ENCODE peak calls at places on chromosomes 5 and 9, in five cellular contexts. K is EH; C is stimulated activated CD4-positive, alpha-beta T cell treated with anti-CD3 and anti-CD28 coated beads, Interleukin-12 subunit alpha, Interleukin-12 subunit beta, amount 100 ng/mL, for 4 hours; F is ecto neural progenitor cell; X is heart left ventricle. U is an unnamed sample.

GRCh38 chr9:78574354-78575036 is 277.6 kb downstream of the PSAT1 start:
- DNase-seq in F (no peak), C (no peak), K (peak), X (no peak), U (no peak)

GRCh38 chr5:135079282-135079681 is 45.3 kb upstream of the PITX1 start:
- DNase-seq in X (no peak), C (no peak), F (no peak), K (no peak), U (no peak)

GRCh38 chr5:31626156-31626555 is 12.8 kb upstream of the PDZD2 start:
- DNase-seq in F (no peak), K (no peak), X (peak), C (no peak), U (peak)

GRCh38 chr5:18553269-18553668 is 919.0 kb downstream of the TAF11L14 start:
- DNase-seq in K (no peak), C (no peak), F (no peak), X (no peak), U (no peak)

GRCh38 chr5:176144508-176144907 is 93.7 kb upstream of the SIMC1 start:
- DNase-seq in X (no peak), F (no peak), C (no peak), K (no peak), U (no peak)

GRCh38 chr9:25255216-25255615 is 423.0 kb downstream of the TUSC1 start:
- DNase-seq in K (no peak), F (no peak), C (no peak), X (no peak), U (no peak)

GRCh38 chr5:142819292-142819691 is 49.1 kb downstream of the ARHGAP26 start:
- DNase-seq in K (no peak), X (no peak), C (no peak), F (no peak), U (no peak)

GRCh38 chr5:175394601-175395000 is 49.4 kb downstream of the DRD1 start:
- DNase-seq in K (peak), F (no peak), X (no peak), C (no peak), U (no peak)

GRCh38 chr9:16521868-16522381 is 348.5 kb downstream of the BNC2 start:
- DNase-seq in C (no peak), F (no peak), X (peak), K (peak), U (no peak)

GRCh38 chr9:8251566-8251965 is 452.0 kb upstream of the DMAC1 start:
- DNase-seq in F (no peak), C (no peak), K (no peak), X (no peak), U (no peak)

GRCh38 chr5:180639743-180640300 is 9.6 kb downstream of the FLT4 start:
- DNase-seq in K (no peak), F (no peak), X (no peak), C (no peak), U (peak)

GRCh38 chr9:70589571-70590263 is 175.3 kb upstream of the KLF9 start:
- DNase-seq in C (no peak), K (peak), F (no peak), X (peak), U (no peak)

GRCh38 chr9:6079386-6079785 is 64.0 kb upstream of the RANBP6 start:
- DNase-seq in F (no peak), K (no peak), C (no peak), X (no peak), U (no peak)

GRCh38 chr9:96751815-96752214 is 26.1 kb downstream of the ZNF510 start:
- DNase-seq in F (no peak), C (no peak), X (no peak), K (no peak), U (no peak)

GRCh38 chr5:4906821-4907220 is 233.3 kb upstream of the ADAMTS16 start:
- DNase-seq in C (no peak), X (no peak), F (no peak), K (no peak), U (no peak)

GRCh38 chr5:132411382-132411925 is 41.9 kb downstream of the SLC22A5 start:
- DNase-seq in F (no peak), X (peak), C (no peak), K (no peak), U (peak)

GRCh38 chr9:15136646-15137045 is 170.4 kb downstream of the TTC39B start:
- DNase-seq in F (no peak), K (peak), X (no peak), C (no peak), U (no peak)

GRCh38 chr9:129166962-129167557 is 11.0 kb downstream of the IER5L start:
- DNase-seq in F (no peak), X (peak), K (peak), C (no peak), U (peak)

GRCh38 chr5:55857247-55857640 is 6.1 kb downstream of the IL31RA start:
- DNase-seq in C (no peak), X (no peak), K (no peak), F (no peak), U (no peak)

GRCh38 chr5:66302344-66302743 is 158.2 kb downstream of the SREK1 start:
- DNase-seq in K (no peak), F (no peak), C (no peak), X (no peak), U (no peak)